ENCODE peak calls at places on chromosomes 11 and 22, in five cellular contexts. One of them, this sample, is unnamed.

GRCh38 chr11:27783701-27784355 is 83.6 kb upstream of the BDNF start:
- DNase-seq in mesothelial cell of epicardium: no peak
- DNase-seq in adrenal gland: no peak
- DNase-seq in omental fat pad: no peak
- DNase-seq in fibroblast of lung: peak
- DNase-seq in this sample: peak

GRCh38 chr11:29328961-29329441 is 687.8 kb downstream of the KCNA4 start:
- DNase-seq in mesothelial cell of epicardium: no peak
- DNase-seq in omental fat pad: no peak
- DNase-seq in fibroblast of lung: peak
- DNase-seq in adrenal gland: peak
- DNase-seq in this sample: peak

GRCh38 chr11:32432565-32433248 is 2.6 kb downstream of the WT1 start:
- DNase-seq in adrenal gland: no peak
- DNase-seq in fibroblast of lung: no peak
- DNase-seq in omental fat pad: no peak
- DNase-seq in mesothelial cell of epicardium: no peak
- DNase-seq in this sample: no peak

GRCh38 chr22:29636751-29637150 is 33.3 kb downstream of the NF2 start:
- DNase-seq in omental fat pad: no peak
- DNase-seq in fibroblast of lung: no peak
- DNase-seq in adrenal gland: no peak
- DNase-seq in mesothelial cell of epicardium: no peak
- DNase-seq in this sample: no peak

GRCh38 chr11:20056109-20057054 is 103.9 kb downstream of the DBX1 start:
- DNase-seq in omental fat pad: no peak
- DNase-seq in mesothelial cell of epicardium: no peak
- DNase-seq in fibroblast of lung: no peak
- DNase-seq in adrenal gland: no peak
- DNase-seq in this sample: peak

GRCh38 chr11:34356576-34356917 is 1.3 kb downstream of the ABTB2 start:
- DNase-seq in adrenal gland: peak
- DNase-seq in fibroblast of lung: peak
- DNase-seq in omental fat pad: no peak
- DNase-seq in mesothelial cell of epicardium: peak
- DNase-seq in this sample: peak

GRCh38 chr11:71283960-71284359 is 31.6 kb upstream of the SHANK2 start:
- DNase-seq in omental fat pad: no peak
- DNase-seq in adrenal gland: no peak
- DNase-seq in mesothelial cell of epicardium: no peak
- DNase-seq in fibroblast of lung: no peak
- DNase-seq in this sample: no peak

GRCh38 chr11:119592642-119593041 is 136.4 kb downstream of the NECTIN1 start:
- DNase-seq in adrenal gland: no peak
- DNase-seq in omental fat pad: no peak
- DNase-seq in fibroblast of lung: peak
- DNase-seq in mesothelial cell of epicardium: no peak
- DNase-seq in this sample: peak

GRCh38 chr22:49824936-49825335 is 2.7 kb downstream of the BRD1 start:
- DNase-seq in adrenal gland: no peak
- DNase-seq in mesothelial cell of epicardium: no peak
- DNase-seq in omental fat pad: no peak
- DNase-seq in fibroblast of lung: no peak
- DNase-seq in this sample: no peak

GRCh38 chr22:49372530-49373288 is 455.0 kb downstream of the BRD1 start:
- DNase-seq in mesothelial cell of epicardium: peak
- DNase-seq in adrenal gland: peak
- DNase-seq in fibroblast of lung: no peak
- DNase-seq in omental fat pad: no peak
- DNase-seq in this sample: no peak

DNA sequence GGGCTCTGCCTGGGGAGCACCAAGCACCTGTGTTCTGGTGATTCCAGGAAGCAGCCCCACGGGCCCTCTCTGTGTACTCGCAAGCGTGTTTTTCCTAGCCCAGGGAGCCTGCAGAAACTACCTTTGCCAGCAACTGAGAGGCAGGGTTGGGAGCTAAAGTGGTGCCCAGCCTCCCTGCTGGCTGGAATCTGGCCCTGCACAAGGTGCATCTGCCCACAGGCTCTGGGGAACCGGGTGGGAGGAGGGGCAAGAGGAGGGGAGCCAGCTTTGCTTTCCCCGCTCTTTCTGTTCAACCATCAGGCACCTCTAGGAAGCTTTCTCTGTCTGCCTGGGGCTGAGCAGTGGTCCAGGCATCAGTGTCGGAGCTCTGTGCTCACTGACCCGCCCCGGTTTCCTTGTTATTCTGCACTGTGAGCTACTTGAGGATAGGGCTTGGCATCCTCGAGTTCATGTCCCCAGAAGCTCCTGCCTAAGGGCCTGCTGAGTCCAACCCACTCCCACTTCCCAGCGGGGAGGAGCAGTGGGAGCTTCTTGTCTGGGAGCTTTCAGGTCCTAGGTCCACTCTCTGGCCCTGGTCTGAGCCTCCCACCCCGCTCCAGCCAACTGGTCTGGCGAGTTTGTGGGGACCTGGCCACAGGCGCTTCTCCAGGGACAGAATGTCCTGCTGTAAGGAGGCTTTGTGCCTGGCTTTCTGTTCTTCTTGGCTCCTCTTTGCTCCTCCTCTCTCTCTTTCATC is 14.9 kb downstream of the DAGLA start:
- DNase-seq in fibroblast of lung: no peak
- DNase-seq in adrenal gland: peak
- DNase-seq in omental fat pad: no peak
- DNase-seq in mesothelial cell of epicardium: no peak
- DNase-seq in this sample: no peak
- TF ChIP-seq CTCF in fibroblast of lung: no peak
- TF ChIP-seq CTCF in adrenal gland: no peak
- TF ChIP-seq CTCF in omental fat pad: no peak
- TF ChIP-seq CTCF in mesothelial cell of epicardium: no peak
- TF ChIP-seq CTCF in this sample: peak

DNA sequence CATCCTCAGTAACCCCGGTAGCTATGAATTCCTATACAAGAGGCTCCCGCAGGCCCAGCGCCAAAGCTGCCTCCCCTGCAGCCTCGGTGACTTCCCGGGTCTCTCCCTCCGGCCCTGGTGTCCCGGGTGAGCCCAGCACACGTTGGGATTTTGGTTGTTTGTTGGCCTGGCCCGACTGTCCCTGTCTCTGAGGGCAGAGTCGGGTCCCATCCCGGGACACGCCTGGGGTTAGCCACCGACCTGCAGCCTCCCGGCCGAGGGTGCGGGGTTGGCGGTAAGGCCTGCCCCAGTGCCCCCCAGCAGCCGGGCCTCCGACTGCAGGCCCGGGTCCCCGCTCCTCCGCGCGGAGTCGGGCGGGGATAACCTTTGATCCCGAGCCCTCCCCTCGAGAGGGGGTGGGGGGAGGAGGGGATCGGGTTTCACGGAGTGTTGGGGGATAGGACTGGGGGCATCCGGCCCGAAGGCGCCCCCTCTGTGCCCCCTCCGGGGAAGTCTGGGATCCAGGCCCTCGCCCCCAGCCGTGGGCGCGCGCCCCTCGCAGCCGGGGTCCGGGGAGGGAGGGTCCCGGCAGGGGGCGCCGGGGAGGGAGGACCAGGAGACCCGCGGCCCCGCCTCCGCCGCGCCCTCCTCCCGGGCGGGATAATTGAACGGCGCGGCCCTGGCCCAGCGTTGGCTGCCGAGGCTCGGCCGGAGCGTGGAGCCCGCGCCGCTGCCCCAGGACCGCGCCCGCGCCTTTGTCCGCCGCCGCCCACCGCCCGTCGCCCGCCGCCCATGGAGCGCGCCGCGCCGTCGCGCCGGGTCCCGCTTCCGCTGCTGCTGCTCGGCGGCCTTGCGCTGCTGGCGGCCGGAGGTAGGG is at the start of gene FBLN1:
- DNase-seq in adrenal gland: no peak
- DNase-seq in fibroblast of lung: peak
- DNase-seq in omental fat pad: no peak
- DNase-seq in mesothelial cell of epicardium: peak
- DNase-seq in this sample: no peak
- TF ChIP-seq CTCF in adrenal gland: no peak
- TF ChIP-seq CTCF in fibroblast of lung: peak
- TF ChIP-seq CTCF in omental fat pad: no peak
- TF ChIP-seq CTCF in mesothelial cell of epicardium: no peak
- TF ChIP-seq CTCF in this sample: no peak

DNA sequence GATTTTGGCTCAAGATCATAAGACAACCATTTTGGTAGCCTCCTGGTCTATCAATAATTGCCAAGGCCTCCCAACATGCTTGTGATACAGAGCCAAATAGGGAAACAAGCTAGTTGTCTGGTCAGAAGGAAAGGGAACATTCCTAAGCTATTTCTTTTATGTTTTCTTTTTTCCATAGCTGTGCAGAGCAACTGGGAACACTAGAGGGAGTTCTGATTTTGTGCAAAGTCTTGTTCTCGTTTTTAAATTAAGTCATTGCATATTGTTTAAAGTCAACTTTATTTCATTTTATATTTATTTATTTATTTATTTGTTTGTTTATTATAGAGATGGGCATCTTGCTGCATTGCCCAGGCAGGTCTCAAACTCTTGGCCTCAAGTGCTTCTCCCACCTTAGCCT is 416.8 kb upstream of the CHORDC1 start:
- DNase-seq in fibroblast of lung: peak
- DNase-seq in omental fat pad: no peak
- DNase-seq in mesothelial cell of epicardium: no peak
- DNase-seq in adrenal gland: no peak
- DNase-seq in this sample: no peak
- TF ChIP-seq CTCF in fibroblast of lung: peak
- TF ChIP-seq CTCF in omental fat pad: no peak
- TF ChIP-seq CTCF in mesothelial cell of epicardium: peak
- TF ChIP-seq CTCF in adrenal gland: peak
- TF ChIP-seq CTCF in this sample: peak

GRCh38 chr22:26348810-26349526 is 80.1 kb upstream of the ASPHD2 start:
- DNase-seq in fibroblast of lung: no peak
- DNase-seq in adrenal gland: no peak
- DNase-seq in omental fat pad: no peak
- DNase-seq in mesothelial cell of epicardium: no peak
- DNase-seq in this sample: no peak
- TF ChIP-seq CTCF in fibroblast of lung: no peak
- TF ChIP-seq CTCF in adrenal gland: no peak
- TF ChIP-seq CTCF in omental fat pad: no peak
- TF ChIP-seq CTCF in mesothelial cell of epicardium: no peak
- TF ChIP-seq CTCF in this sample: no peak

DNA sequence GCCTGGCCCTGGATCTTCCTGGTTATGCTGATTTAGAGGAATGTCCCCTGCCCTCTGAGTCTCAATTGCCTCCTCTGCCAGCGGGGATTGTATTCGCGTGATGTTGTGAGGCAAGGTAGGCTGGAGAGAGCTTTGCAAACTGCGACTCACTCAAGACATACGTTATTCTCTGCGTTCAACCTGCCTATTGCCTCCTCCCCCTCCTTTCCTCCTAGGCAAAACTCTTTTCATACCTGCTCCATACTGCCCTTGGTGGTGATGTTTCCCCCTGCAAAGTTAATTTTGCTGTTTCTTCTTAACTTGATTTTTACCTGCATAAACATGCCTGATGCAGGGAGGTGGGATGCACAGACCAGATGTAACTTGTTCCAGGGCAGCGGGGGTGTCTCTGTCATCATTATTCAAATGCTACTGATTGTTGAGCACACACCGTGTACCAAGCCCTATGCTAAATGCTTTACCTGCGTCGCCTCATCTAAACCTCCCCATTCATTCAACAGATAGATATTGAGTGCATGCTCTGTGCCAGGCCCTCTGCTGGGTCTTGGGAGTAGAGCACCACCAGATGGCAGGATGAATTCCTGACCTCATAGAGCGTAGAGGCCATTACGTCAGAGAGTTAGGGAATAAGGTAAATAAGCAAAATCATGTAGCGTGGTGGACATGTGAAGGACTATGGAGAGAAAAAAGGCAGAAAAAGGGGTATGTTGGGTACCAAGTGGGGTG is 29.0 kb downstream of the SGSM1 start:
- DNase-seq in omental fat pad: no peak
- DNase-seq in adrenal gland: no peak
- DNase-seq in fibroblast of lung: peak
- DNase-seq in mesothelial cell of epicardium: no peak
- DNase-seq in this sample: peak
- TF ChIP-seq CTCF in omental fat pad: no peak
- TF ChIP-seq CTCF in adrenal gland: no peak
- TF ChIP-seq CTCF in fibroblast of lung: peak
- TF ChIP-seq CTCF in mesothelial cell of epicardium: peak
- TF ChIP-seq CTCF in this sample: no peak

GRCh38 chr11:62806611-62807121 is 1.4 kb upstream of the NXF1 start:
- DNase-seq in mesothelial cell of epicardium: no peak
- DNase-seq in omental fat pad: no peak
- DNase-seq in fibroblast of lung: peak
- DNase-seq in adrenal gland: peak
- DNase-seq in this sample: peak

GRCh38 chr11:62801071-62801470 is 4.2 kb downstream of the NXF1 start:
- DNase-seq in omental fat pad: no peak
- DNase-seq in adrenal gland: no peak
- DNase-seq in fibroblast of lung: no peak
- DNase-seq in mesothelial cell of epicardium: no peak
- DNase-seq in this sample: no peak

GRCh38 chr11:62805991-62806441 is 776 bp upstream of the NXF1 start:
- DNase-seq in adrenal gland: peak
- DNase-seq in fibroblast of lung: no peak
- DNase-seq in omental fat pad: no peak
- DNase-seq in mesothelial cell of epicardium: no peak
- DNase-seq in this sample: no peak

GRCh38 chr11:62804310-62805043 is 763 bp downstream of the NXF1 start:
- DNase-seq in adrenal gland: no peak
- DNase-seq in fibroblast of lung: peak
- DNase-seq in mesothelial cell of epicardium: no peak
- DNase-seq in omental fat pad: no peak
- DNase-seq in this sample: peak

GRCh38 chr11:62805044-62805892 is at the start of gene NXF1:
- DNase-seq in omental fat pad: peak
- DNase-seq in mesothelial cell of epicardium: peak
- DNase-seq in fibroblast of lung: peak
- DNase-seq in adrenal gland: peak
- DNase-seq in this sample: peak
- TF ChIP-seq CTCF in omental fat pad: no peak
- TF ChIP-seq CTCF in mesothelial cell of epicardium: peak
- TF ChIP-seq CTCF in fibroblast of lung: peak
- TF ChIP-seq CTCF in adrenal gland: no peak
- TF ChIP-seq CTCF in this sample: no peak

GRCh38 chr11:11010624-11011127 is 152.8 kb upstream of the ZBED5 start:
- DNase-seq in mesothelial cell of epicardium: no peak
- DNase-seq in omental fat pad: no peak
- DNase-seq in fibroblast of lung: peak
- DNase-seq in adrenal gland: no peak
- DNase-seq in this sample: peak
- TF ChIP-seq CTCF in mesothelial cell of epicardium: no peak
- TF ChIP-seq CTCF in omental fat pad: no peak
- TF ChIP-seq CTCF in fibroblast of lung: peak
- TF ChIP-seq CTCF in adrenal gland: no peak
- TF ChIP-seq CTCF in this sample: peak